ENCODE peak calls at places on chromosomes 6 and 20, in five cellular contexts. Q, Z, P, R and F are unnamed samples.

GRCh38 chr6:131602913-131603312 is 25.1 kb downstream of the MED23 start:
- DNase-seq in P (peak), Q (no peak), Z (no peak), R (no peak), F (no peak)

GRCh38 chr6:3423439-3424184 is 33.2 kb downstream of the SLC22A23 start:
- DNase-seq in P (no peak), Z (no peak), Q (no peak), R (no peak), F (no peak)

GRCh38 chr6:39929039-39929732 is 5.1 kb downstream of the MOCS1 start:
- DNase-seq in R (no peak), Q (no peak), Z (no peak), P (no peak), F (no peak)

GRCh38 chr20:16061394-16061793 is 511.9 kb downstream of the KIF16B start:
- DNase-seq in Q (no peak), R (no peak), P (no peak), Z (no peak), F (no peak)

GRCh38 chr6:30915591-30915946 is 1.5 kb downstream of the VARS2 start:
- DNase-seq in Z (peak), P (peak), Q (peak), R (peak), F (no peak)

GRCh38 chr6:145480024-145480423 is 255.3 kb downstream of the EPM2A start:
- DNase-seq in R (no peak), Q (no peak), Z (no peak), P (no peak), F (no peak)

GRCh38 chr6:167047554-167047953 is 48.4 kb downstream of the CEP43 start:
- DNase-seq in Q (no peak), R (peak), Z (peak), P (no peak), F (no peak)

GRCh38 chr6:26569433-26569764 is 27.4 kb upstream of the ABT1 start:
- DNase-seq in Q (no peak), Z (no peak), P (no peak), R (no peak), F (no peak)

GRCh38 chr6:27608916-27609883 is 136.3 kb upstream of the ZNF184 start:
- DNase-seq in Z (no peak), R (peak), Q (peak), P (no peak), F (no peak)

GRCh38 chr20:35285806-35286076 is 1.2 kb upstream of the EIF6 start:
- DNase-seq in Q (no peak), Z (no peak), R (no peak), P (no peak), F (no peak)

GRCh38 chr6:128463942-128464341 is 56.5 kb downstream of the PTPRK start:
- DNase-seq in Q (no peak), Z (no peak), P (peak), R (no peak), F (no peak)

GRCh38 chr20:34998331-34998950 is 42.8 kb downstream of the MYH7B start:
- DNase-seq in Q (no peak), Z (peak), P (no peak), R (no peak), F (no peak)

GRCh38 chr6:31407699-31408098 is 4.3 kb downstream of the MICA start:
- DNase-seq in Z (no peak), Q (no peak), P (peak), R (peak), F (no peak)

GRCh38 chr6:41538556-41539182 is 7.5 kb upstream of the FOXP4 start:
- DNase-seq in R (peak), Q (no peak), P (no peak), Z (no peak), F (no peak)

GRCh38 chr20:10857362-10858070 is 183.7 kb upstream of the JAG1 start:
- DNase-seq in Q (no peak), P (no peak), R (peak), Z (no peak), F (no peak)

GRCh38 chr6:158625881-158626305 is 18.6 kb downstream of the DYNLT1 start:
- DNase-seq in Z (no peak), R (no peak), P (no peak), Q (no peak), F (no peak)

GRCh38 chr6:37517411-37517812 is 17.7 kb upstream of the CCDC167 start:
- DNase-seq in P (no peak), Z (no peak), Q (no peak), R (peak), F (peak)

GRCh38 chr20:41428285-41428684 is 61.7 kb upstream of the EMILIN3 start:
- DNase-seq in Q (no peak), Z (no peak), R (peak), P (no peak), F (no peak)

GRCh38 chr6:2579241-2579761 is 171.4 kb downstream of the MYLK4 start:
- DNase-seq in R (peak), Q (no peak), Z (no peak), P (no peak), F (no peak)

GRCh38 chr6:105322499-105323231 is 80.2 kb downstream of the PREP start:
- DNase-seq in Q (no peak), R (no peak), P (no peak), Z (no peak), F (no peak)

GRCh38 chr6:159931112-159931511 is 37.8 kb upstream of the IGF2R start:
- DNase-seq in Z (no peak), Q (no peak), R (no peak), P (no peak), F (no peak)

GRCh38 chr6:143744593-143745151 is 66.9 kb downstream of the PHACTR2 start:
- DNase-seq in R (no peak), P (no peak), Q (no peak), Z (no peak), F (no peak)

GRCh38 chr6:108673602-108674001 is 112.9 kb downstream of the FOXO3 start:
- DNase-seq in R (no peak), Z (no peak), P (no peak), Q (no peak), F (no peak)

GRCh38 chr6:11432091-11432490 is 105.5 kb upstream of the TMEM170B start:
- DNase-seq in P (no peak), R (no peak), Q (no peak), Z (no peak), F (no peak)

GRCh38 chr6:40353967-40354452 is 233.2 kb downstream of the LRFN2 start:
- DNase-seq in Q (no peak), P (no peak), Z (no peak), R (no peak), F (no peak)

GRCh38 chr20:59324441-59324840 is 24.0 kb downstream of the EDN3 start:
- DNase-seq in Q (no peak), P (no peak), Z (no peak), R (no peak), F (no peak)

GRCh38 chr20:59320850-59321631 is 20.6 kb downstream of the EDN3 start:
- DNase-seq in R (no peak), P (no peak), Q (no peak), Z (no peak), F (no peak)

GRCh38 chr20:59322101-59322500 is 21.7 kb downstream of the EDN3 start:
- DNase-seq in R (peak), Z (no peak), Q (no peak), P (no peak), F (no peak)

GRCh38 chr20:59320426-59320825 is 20.0 kb downstream of the EDN3 start:
- DNase-seq in Q (no peak), R (no peak), P (no peak), Z (no peak), F (no peak)

DNA sequence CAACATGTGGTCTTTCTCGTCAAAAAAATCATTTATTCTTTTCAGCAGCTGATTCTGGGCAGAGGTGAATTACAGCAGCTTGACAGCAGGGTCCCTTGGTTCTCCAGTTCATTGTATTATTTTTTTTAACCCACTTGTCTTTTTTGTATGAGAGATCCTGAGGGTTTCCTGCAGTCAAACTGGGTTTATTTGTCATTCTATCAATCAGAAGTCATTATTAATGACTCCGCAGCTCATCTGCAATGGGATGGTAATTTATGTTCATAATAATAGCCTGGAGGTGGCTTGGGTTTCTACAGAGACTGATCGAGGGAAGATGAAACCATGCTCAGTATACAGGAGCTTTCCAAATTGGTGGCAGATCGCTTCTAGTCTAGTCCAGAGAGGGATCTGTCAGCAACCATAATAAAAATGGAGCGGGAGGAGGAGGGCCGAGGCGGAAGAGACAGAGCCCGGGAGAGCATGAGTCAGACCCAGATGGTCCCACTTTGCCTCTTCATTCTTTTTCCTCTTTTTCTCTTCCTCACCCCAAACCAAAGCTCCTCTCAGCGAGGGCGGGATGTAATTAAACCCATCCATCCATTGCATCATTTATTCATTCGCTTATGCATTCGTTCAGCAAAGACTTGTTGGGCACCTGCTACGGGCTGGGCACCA is 22.5 kb downstream of the EDN3 start:
- DNase-seq in Z (no peak), P (no peak), R (peak), Q (no peak), F (no peak)
- TF ChIP-seq CTCF in Z (no peak), P (no peak), R (no peak), Q (no peak), F (no peak)

DNA sequence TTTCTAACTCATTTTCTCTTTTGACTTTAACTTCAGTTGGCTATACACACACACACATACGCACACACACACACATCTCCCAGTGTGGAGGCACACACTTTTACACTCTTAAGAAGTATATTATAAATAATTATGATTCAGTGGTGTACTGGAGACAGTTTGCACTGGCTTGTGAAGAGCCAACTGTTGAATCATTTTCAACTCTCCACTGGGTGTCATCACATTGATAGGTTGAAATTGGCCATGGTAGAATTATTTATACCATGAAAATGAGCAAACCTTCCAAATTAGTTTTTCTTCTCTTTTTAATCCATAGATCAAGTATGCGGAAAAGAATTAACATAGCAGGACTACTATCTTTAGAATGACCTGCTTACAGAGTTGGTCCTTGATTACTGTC is 407.1 kb downstream of the BMP2 start:
- DNase-seq in Z (no peak), R (no peak), Q (no peak), P (no peak), F (no peak)
- TF ChIP-seq CTCF in Z (no peak), R (no peak), Q (no peak), P (no peak), F (no peak)

DNA sequence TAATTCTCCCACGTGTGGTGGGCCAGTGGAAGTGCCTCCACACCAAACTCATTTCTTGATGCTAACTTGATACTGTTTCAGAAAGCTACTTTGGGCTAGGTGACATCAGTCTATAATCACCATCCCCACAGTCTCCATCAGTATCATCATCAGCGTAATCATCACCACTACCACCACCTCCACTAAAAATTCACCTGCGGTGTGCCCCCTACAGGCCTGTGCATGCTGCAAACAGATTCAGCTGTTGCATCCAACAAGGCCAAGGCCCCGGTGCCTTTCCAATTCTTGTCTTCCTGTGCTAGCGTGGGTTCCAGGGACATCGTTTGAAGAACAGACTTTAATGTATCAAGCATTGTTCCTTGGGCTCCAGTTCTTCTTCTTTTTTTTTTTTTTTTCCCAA is 201.3 kb upstream of the EXOC2 start:
- DNase-seq in Q (peak), R (no peak), P (no peak), Z (no peak), F (no peak)
- TF ChIP-seq CTCF in Q (no peak), R (peak), P (no peak), Z (no peak), F (no peak)

DNA sequence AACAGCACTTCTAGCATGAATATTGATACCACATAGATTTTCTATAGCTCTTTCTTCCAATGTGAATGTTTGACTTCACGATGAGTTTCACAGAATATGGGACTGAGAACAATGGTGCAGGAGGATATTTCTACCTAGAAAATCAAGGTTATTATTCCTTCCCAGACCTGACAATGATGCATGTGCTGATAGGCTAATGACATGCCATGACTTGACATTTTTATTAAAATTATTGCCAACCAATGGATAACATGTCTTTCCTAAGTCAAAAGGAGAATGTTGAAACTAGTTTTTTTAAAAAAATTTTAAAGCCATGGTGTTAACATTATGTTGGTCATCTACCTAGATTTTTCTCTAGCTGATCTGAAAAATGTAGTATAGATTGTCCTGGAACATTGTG is 923 bp downstream of the IL17A start:
- DNase-seq in R (no peak), P (no peak), Z (no peak), Q (no peak), F (no peak)
- TF ChIP-seq CTCF in R (no peak), P (no peak), Z (no peak), Q (no peak), F (no peak)

GRCh38 chr6:48113130-48113529 is 2.1 kb upstream of the PTCHD4 start:
- DNase-seq in P (no peak), Z (no peak), R (no peak), Q (no peak), F (no peak)
- TF ChIP-seq CTCF in P (no peak), Z (no peak), R (no peak), Q (no peak), F (no peak)

GRCh38 chr6:90479603-90479926 is 107.3 kb downstream of the MAP3K7 start:
- DNase-seq in P (no peak), R (no peak), Q (no peak), Z (no peak), F (no peak)
- TF ChIP-seq CTCF in P (no peak), R (no peak), Q (no peak), Z (peak), F (peak)

GRCh38 chr6:130307752-130308361 is 58.0 kb upstream of the TMEM200A start:
- DNase-seq in R (no peak), P (peak), Q (no peak), Z (no peak), F (no peak)

GRCh38 chr6:130314271-130314670 is 51.5 kb upstream of the TMEM200A start:
- DNase-seq in Q (no peak), Z (no peak), R (no peak), P (no peak), F (no peak)

GRCh38 chr6:130309028-130309427 is 56.8 kb upstream of the TMEM200A start:
- DNase-seq in Z (no peak), Q (no peak), R (no peak), P (no peak), F (no peak)

GRCh38 chr6:130313206-130313605 is 52.6 kb upstream of the TMEM200A start:
- DNase-seq in Z (no peak), R (no peak), Q (no peak), P (no peak), F (no peak)
- TF ChIP-seq CTCF in Z (no peak), R (no peak), Q (peak), P (no peak), F (no peak)

GRCh38 chr6:113576310-113576709 is 280.8 kb upstream of the MARCKS start:
- DNase-seq in R (no peak), Z (no peak), P (no peak), Q (no peak), F (no peak)

GRCh38 chr6:113565306-113565705 is 291.8 kb upstream of the MARCKS start:
- DNase-seq in P (no peak), Z (no peak), R (no peak), Q (no peak), F (no peak)

GRCh38 chr6:113574147-113574546 is 283.0 kb upstream of the MARCKS start:
- DNase-seq in Z (no peak), P (no peak), Q (no peak), R (no peak), F (no peak)

GRCh38 chr6:113570176-113570575 is 287.0 kb upstream of the MARCKS start:
- DNase-seq in Z (no peak), P (no peak), R (no peak), Q (no peak), F (no peak)

GRCh38 chr6:113570651-113571050 is 286.5 kb upstream of the MARCKS start:
- DNase-seq in P (no peak), R (no peak), Q (no peak), Z (no peak), F (no peak)
- TF ChIP-seq CTCF in P (no peak), R (no peak), Q (no peak), Z (no peak), F (no peak)

GRCh38 chr6:97052152-97052787 is 127.7 kb downstream of the KLHL32 start:
- DNase-seq in P (no peak), Z (no peak), Q (no peak), R (no peak), F (no peak)

GRCh38 chr6:97048771-97049170 is 124.2 kb downstream of the KLHL32 start:
- DNase-seq in Q (no peak), Z (no peak), P (no peak), R (no peak), F (no peak)

GRCh38 chr6:97055743-97056142 is 131.2 kb downstream of the KLHL32 start:
- DNase-seq in Q (no peak), P (no peak), R (no peak), Z (no peak), F (no peak)

GRCh38 chr6:97049254-97050004 is 124.9 kb downstream of the KLHL32 start:
- DNase-seq in Z (peak), P (no peak), Q (no peak), R (peak), F (no peak)

DNA sequence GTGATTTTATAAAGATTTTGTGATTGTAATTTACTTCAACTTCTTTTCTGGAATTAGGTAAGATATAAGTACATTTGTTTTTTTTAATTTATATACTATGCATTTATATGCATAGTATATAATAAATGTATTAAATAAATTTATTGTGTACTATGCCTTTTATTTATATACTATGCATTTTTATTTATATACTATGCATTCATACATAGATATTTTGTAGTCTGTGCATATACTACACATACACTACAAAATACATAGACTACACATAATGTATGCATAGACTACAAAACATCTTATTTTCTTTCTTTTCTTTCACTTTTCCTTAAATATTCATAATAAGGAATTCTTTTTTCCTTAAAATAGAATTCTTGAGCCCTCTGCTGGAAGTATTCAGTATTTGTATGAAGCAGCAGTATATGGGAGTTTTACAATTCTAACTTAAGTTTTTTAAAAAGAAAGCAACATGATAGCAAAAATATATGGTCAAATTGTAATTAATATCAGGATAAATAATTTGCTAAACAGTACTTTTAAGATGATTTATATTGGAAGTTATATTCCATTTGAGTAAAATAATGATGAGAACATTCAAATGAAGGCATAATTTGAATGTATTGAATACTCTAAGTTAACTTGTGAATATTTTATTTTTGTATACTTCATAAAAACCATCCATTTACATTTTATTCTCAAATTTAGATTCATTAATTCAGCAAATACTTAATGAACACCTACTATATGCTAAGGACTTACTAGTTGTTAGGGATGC is 129.3 kb downstream of the KLHL32 start:
- DNase-seq in Q (no peak), P (peak), Z (no peak), R (no peak), F (no peak)
- TF ChIP-seq CTCF in Q (peak), P (peak), Z (peak), R (peak), F (peak)

DNA sequence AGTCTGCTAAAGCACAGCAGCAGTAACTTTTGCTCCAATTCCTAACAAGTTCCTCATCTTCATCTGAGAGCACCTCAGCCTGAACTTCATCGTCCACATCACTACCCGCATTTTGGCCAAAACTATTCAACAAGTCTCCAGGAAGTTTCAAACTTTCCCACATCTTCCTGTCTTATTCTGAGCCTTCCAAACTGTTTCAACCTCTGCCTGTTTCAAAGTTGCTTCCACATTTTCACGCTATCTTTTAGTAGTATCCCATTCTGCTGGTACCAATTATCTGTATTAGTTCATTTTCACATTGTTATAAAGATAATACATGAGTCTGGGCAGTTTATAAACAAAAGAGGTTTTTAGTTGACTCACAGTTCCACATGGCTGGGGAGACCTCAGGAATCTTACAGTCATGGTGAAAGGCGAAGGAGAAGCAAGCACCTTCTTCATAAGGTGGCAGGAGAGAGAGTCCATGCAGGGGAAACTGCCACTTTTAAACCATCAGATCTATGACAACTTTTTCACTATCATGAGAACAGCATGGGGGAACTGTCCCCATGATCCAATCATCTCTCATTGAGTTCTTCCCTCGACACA is 99.4 kb upstream of the GRIK2 start:
- DNase-seq in R (no peak), Q (no peak), Z (no peak), P (no peak), F (no peak)
- TF ChIP-seq CTCF in R (no peak), Q (no peak), Z (no peak), P (no peak), F (no peak)